ENCODE peak calls at places on chromosome 5, in eight cellular contexts. One of them, this sample, is unnamed.

GRCh38 chr5:178519155-178519554 is 71.0 kb downstream of the COL23A1 start:
- DNase-seq in glutamatergic neuron: no peak
- DNase-seq in bronchial epithelial cell: no peak
- DNase-seq in lower leg skin: no peak
- DNase-seq in HCT116: no peak
- DNase-seq in lower lobe of right lung: no peak
- DNase-seq in brain microvascular endothelial cell: no peak
- DNase-seq in mucosa of descending colon: no peak
- DNase-seq in this sample: no peak

GRCh38 chr5:71832812-71833456 is 113.9 kb downstream of the CARTPT start:
- DNase-seq in mucosa of descending colon: no peak
- DNase-seq in lower leg skin: no peak
- DNase-seq in HCT116: no peak
- DNase-seq in bronchial epithelial cell: peak
- DNase-seq in glutamatergic neuron: no peak
- DNase-seq in brain microvascular endothelial cell: no peak
- DNase-seq in lower lobe of right lung: no peak
- DNase-seq in this sample: no peak

GRCh38 chr5:79023323-79023722 is 38.2 kb upstream of the ARSB start:
- DNase-seq in lower lobe of right lung: no peak
- DNase-seq in lower leg skin: no peak
- DNase-seq in bronchial epithelial cell: no peak
- DNase-seq in mucosa of descending colon: no peak
- DNase-seq in brain microvascular endothelial cell: no peak
- DNase-seq in glutamatergic neuron: no peak
- DNase-seq in HCT116: no peak
- DNase-seq in this sample: no peak

GRCh38 chr5:68591850-68592249 is 376.3 kb downstream of the PIK3R1 start:
- DNase-seq in HCT116: no peak
- DNase-seq in lower leg skin: no peak
- DNase-seq in bronchial epithelial cell: no peak
- DNase-seq in mucosa of descending colon: no peak
- DNase-seq in brain microvascular endothelial cell: no peak
- DNase-seq in glutamatergic neuron: no peak
- DNase-seq in lower lobe of right lung: no peak
- DNase-seq in this sample: no peak

GRCh38 chr5:87004101-87004500 is 263.6 kb upstream of the RASA1 start:
- DNase-seq in lower leg skin: no peak
- DNase-seq in bronchial epithelial cell: peak
- DNase-seq in HCT116: no peak
- DNase-seq in mucosa of descending colon: no peak
- DNase-seq in lower lobe of right lung: no peak
- DNase-seq in brain microvascular endothelial cell: no peak
- DNase-seq in glutamatergic neuron: no peak
- DNase-seq in this sample: no peak

GRCh38 chr5:149776376-149777305 is 46.5 kb downstream of the PPARGC1B start:
- DNase-seq in lower lobe of right lung: no peak
- DNase-seq in glutamatergic neuron: no peak
- DNase-seq in HCT116: no peak
- DNase-seq in brain microvascular endothelial cell: no peak
- DNase-seq in bronchial epithelial cell: peak
- DNase-seq in lower leg skin: no peak
- DNase-seq in mucosa of descending colon: peak
- DNase-seq in this sample: no peak

GRCh38 chr5:34919077-34919476 is 3.6 kb downstream of the BRIX1 start:
- DNase-seq in bronchial epithelial cell: no peak
- DNase-seq in lower lobe of right lung: no peak
- DNase-seq in lower leg skin: no peak
- DNase-seq in brain microvascular endothelial cell: no peak
- DNase-seq in HCT116: no peak
- DNase-seq in mucosa of descending colon: no peak
- DNase-seq in glutamatergic neuron: no peak
- DNase-seq in this sample: no peak

GRCh38 chr5:55234171-55234700 is 828 bp upstream of the CCNO start:
- DNase-seq in lower leg skin: no peak
- DNase-seq in mucosa of descending colon: peak
- DNase-seq in HCT116: peak
- DNase-seq in lower lobe of right lung: no peak
- DNase-seq in bronchial epithelial cell: peak
- DNase-seq in glutamatergic neuron: peak
- DNase-seq in brain microvascular endothelial cell: peak
- DNase-seq in this sample: peak

GRCh38 chr5:139847790-139848507 is 52.3 kb downstream of the PSD2 start:
- DNase-seq in glutamatergic neuron: peak
- DNase-seq in mucosa of descending colon: peak
- DNase-seq in HCT116: no peak
- DNase-seq in brain microvascular endothelial cell: peak
- DNase-seq in lower lobe of right lung: peak
- DNase-seq in lower leg skin: no peak
- DNase-seq in bronchial epithelial cell: peak
- DNase-seq in this sample: peak

GRCh38 chr5:151158287-151158661 is 695 bp upstream of the ANXA6 start:
- DNase-seq in brain microvascular endothelial cell: peak
- DNase-seq in HCT116: peak
- DNase-seq in lower lobe of right lung: no peak
- DNase-seq in bronchial epithelial cell: no peak
- DNase-seq in lower leg skin: no peak
- DNase-seq in glutamatergic neuron: no peak
- DNase-seq in mucosa of descending colon: no peak
- DNase-seq in this sample: no peak

GRCh38 chr5:112996830-112997374 is 20.3 kb downstream of the DCP2 start:
- DNase-seq in bronchial epithelial cell: no peak
- DNase-seq in brain microvascular endothelial cell: no peak
- DNase-seq in lower lobe of right lung: no peak
- DNase-seq in lower leg skin: no peak
- DNase-seq in mucosa of descending colon: no peak
- DNase-seq in HCT116: no peak
- DNase-seq in glutamatergic neuron: no peak
- DNase-seq in this sample: no peak

GRCh38 chr5:62432618-62433064 is 20.1 kb downstream of the IPO11 start:
- DNase-seq in HCT116: no peak
- DNase-seq in mucosa of descending colon: no peak
- DNase-seq in brain microvascular endothelial cell: no peak
- DNase-seq in glutamatergic neuron: no peak
- DNase-seq in lower leg skin: no peak
- DNase-seq in bronchial epithelial cell: no peak
- DNase-seq in lower lobe of right lung: no peak
- DNase-seq in this sample: no peak

GRCh38 chr5:113748403-113748802 is 234.9 kb downstream of the YTHDC2 start:
- DNase-seq in brain microvascular endothelial cell: no peak
- DNase-seq in lower lobe of right lung: no peak
- DNase-seq in glutamatergic neuron: no peak
- DNase-seq in bronchial epithelial cell: peak
- DNase-seq in lower leg skin: no peak
- DNase-seq in HCT116: no peak
- DNase-seq in mucosa of descending colon: no peak
- DNase-seq in this sample: no peak

GRCh38 chr5:60457256-60457655 is 242.7 kb downstream of the DEPDC1B start:
- DNase-seq in bronchial epithelial cell: no peak
- DNase-seq in lower leg skin: no peak
- DNase-seq in glutamatergic neuron: no peak
- DNase-seq in lower lobe of right lung: no peak
- DNase-seq in HCT116: no peak
- DNase-seq in brain microvascular endothelial cell: no peak
- DNase-seq in mucosa of descending colon: no peak
- DNase-seq in this sample: no peak

GRCh38 chr5:143634689-143635088 is 177.3 kb upstream of the HMHB1 start:
- DNase-seq in glutamatergic neuron: no peak
- DNase-seq in mucosa of descending colon: no peak
- DNase-seq in lower leg skin: no peak
- DNase-seq in lower lobe of right lung: no peak
- DNase-seq in HCT116: no peak
- DNase-seq in bronchial epithelial cell: peak
- DNase-seq in brain microvascular endothelial cell: no peak
- DNase-seq in this sample: no peak

GRCh38 chr5:157827429-157827828 is 31.5 kb downstream of the CLINT1 start:
- DNase-seq in lower lobe of right lung: no peak
- DNase-seq in bronchial epithelial cell: no peak
- DNase-seq in mucosa of descending colon: no peak
- DNase-seq in brain microvascular endothelial cell: no peak
- DNase-seq in HCT116: no peak
- DNase-seq in lower leg skin: no peak
- DNase-seq in glutamatergic neuron: no peak
- DNase-seq in this sample: no peak

GRCh38 chr5:181189363-181189961 is 15.5 kb downstream of the TRIM7 start:
- DNase-seq in glutamatergic neuron: peak
- DNase-seq in brain microvascular endothelial cell: no peak
- DNase-seq in mucosa of descending colon: peak
- DNase-seq in HCT116: no peak
- DNase-seq in bronchial epithelial cell: no peak
- DNase-seq in lower leg skin: no peak
- DNase-seq in lower lobe of right lung: no peak
- DNase-seq in this sample: no peak

GRCh38 chr5:170497311-170498038 is 6.3 kb upstream of the KCNIP1 start:
- DNase-seq in lower lobe of right lung: no peak
- DNase-seq in HCT116: no peak
- DNase-seq in bronchial epithelial cell: no peak
- DNase-seq in brain microvascular endothelial cell: peak
- DNase-seq in mucosa of descending colon: no peak
- DNase-seq in glutamatergic neuron: no peak
- DNase-seq in lower leg skin: no peak
- DNase-seq in this sample: no peak

GRCh38 chr5:92371889-92372235 is 988.7 kb upstream of the ARRDC3 start:
- DNase-seq in lower lobe of right lung: no peak
- DNase-seq in glutamatergic neuron: no peak
- DNase-seq in mucosa of descending colon: no peak
- DNase-seq in brain microvascular endothelial cell: peak
- DNase-seq in bronchial epithelial cell: peak
- DNase-seq in lower leg skin: no peak
- DNase-seq in HCT116: no peak
- DNase-seq in this sample: peak

GRCh38 chr5:133295520-133295919 is 243.7 kb downstream of the HSPA4 start:
- DNase-seq in bronchial epithelial cell: no peak
- DNase-seq in HCT116: no peak
- DNase-seq in brain microvascular endothelial cell: peak
- DNase-seq in mucosa of descending colon: no peak
- DNase-seq in glutamatergic neuron: no peak
- DNase-seq in lower leg skin: no peak
- DNase-seq in lower lobe of right lung: no peak
- DNase-seq in this sample: no peak

GRCh38 chr5:146040559-146040958 is 64.8 kb downstream of the PLAC8L1 start:
- DNase-seq in lower lobe of right lung: no peak
- DNase-seq in brain microvascular endothelial cell: no peak
- DNase-seq in lower leg skin: no peak
- DNase-seq in HCT116: no peak
- DNase-seq in mucosa of descending colon: peak
- DNase-seq in bronchial epithelial cell: no peak
- DNase-seq in glutamatergic neuron: no peak
- DNase-seq in this sample: no peak

GRCh38 chr5:124651663-124652513 is 94.6 kb downstream of the ZNF608 start:
- DNase-seq in brain microvascular endothelial cell: peak
- DNase-seq in HCT116: no peak
- DNase-seq in lower leg skin: peak
- DNase-seq in glutamatergic neuron: peak
- DNase-seq in lower lobe of right lung: peak
- DNase-seq in bronchial epithelial cell: peak
- DNase-seq in mucosa of descending colon: peak
- DNase-seq in this sample: peak

GRCh38 chr5:132215329-132215728 is 12.3 kb downstream of the P4HA2 start:
- DNase-seq in HCT116: no peak
- DNase-seq in glutamatergic neuron: no peak
- DNase-seq in mucosa of descending colon: peak
- DNase-seq in bronchial epithelial cell: peak
- DNase-seq in brain microvascular endothelial cell: peak
- DNase-seq in lower lobe of right lung: peak
- DNase-seq in lower leg skin: peak
- DNase-seq in this sample: peak

GRCh38 chr5:127280494-127281220 is 9.9 kb upstream of the MEGF10 start:
- DNase-seq in bronchial epithelial cell: no peak
- DNase-seq in brain microvascular endothelial cell: no peak
- DNase-seq in lower leg skin: no peak
- DNase-seq in lower lobe of right lung: no peak
- DNase-seq in mucosa of descending colon: no peak
- DNase-seq in glutamatergic neuron: no peak
- DNase-seq in HCT116: no peak
- DNase-seq in this sample: no peak
- TF ChIP-seq CTCF in bronchial epithelial cell: no peak
- TF ChIP-seq CTCF in brain microvascular endothelial cell: peak
- TF ChIP-seq CTCF in lower leg skin: no peak
- TF ChIP-seq CTCF in lower lobe of right lung: no peak
- TF ChIP-seq CTCF in mucosa of descending colon: no peak
- TF ChIP-seq CTCF in glutamatergic neuron: no peak
- TF ChIP-seq CTCF in HCT116: no peak
- TF ChIP-seq CTCF in this sample: no peak

DNA sequence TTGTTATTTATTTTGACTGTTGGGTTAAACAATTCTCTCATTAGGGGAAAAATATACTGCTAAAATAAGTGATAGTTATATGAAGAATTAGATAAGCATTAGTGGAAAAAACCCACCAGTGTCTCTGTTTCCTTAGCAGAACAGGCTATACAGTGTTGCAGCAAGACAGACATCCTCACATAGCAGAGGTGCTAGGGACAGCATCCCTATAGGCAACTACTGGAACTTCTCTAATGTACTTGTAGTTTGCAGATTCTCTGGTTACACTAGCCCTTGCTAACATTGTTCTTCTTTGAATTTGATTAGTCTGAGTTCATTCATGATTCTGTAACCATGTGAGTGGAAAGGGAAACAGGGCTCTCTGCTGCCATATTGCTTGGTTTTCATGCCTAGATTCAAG is 661.8 kb upstream of the RGMB start:
- DNase-seq in lower leg skin: no peak
- DNase-seq in lower lobe of right lung: no peak
- DNase-seq in HCT116: no peak
- DNase-seq in mucosa of descending colon: no peak
- DNase-seq in brain microvascular endothelial cell: peak
- DNase-seq in bronchial epithelial cell: no peak
- DNase-seq in glutamatergic neuron: no peak
- DNase-seq in this sample: no peak
- TF ChIP-seq CTCF in lower leg skin: no peak
- TF ChIP-seq CTCF in lower lobe of right lung: no peak
- TF ChIP-seq CTCF in HCT116: peak
- TF ChIP-seq CTCF in mucosa of descending colon: no peak
- TF ChIP-seq CTCF in brain microvascular endothelial cell: peak
- TF ChIP-seq CTCF in bronchial epithelial cell: peak
- TF ChIP-seq CTCF in glutamatergic neuron: peak
- TF ChIP-seq CTCF in this sample: no peak

GRCh38 chr5:135191084-135191826 is 157.2 kb upstream of the PITX1 start:
- DNase-seq in lower lobe of right lung: peak
- DNase-seq in bronchial epithelial cell: peak
- DNase-seq in lower leg skin: peak
- DNase-seq in brain microvascular endothelial cell: peak
- DNase-seq in glutamatergic neuron: peak
- DNase-seq in mucosa of descending colon: peak
- DNase-seq in HCT116: peak
- DNase-seq in this sample: peak
- TF ChIP-seq CTCF in lower lobe of right lung: peak
- TF ChIP-seq CTCF in bronchial epithelial cell: peak
- TF ChIP-seq CTCF in lower leg skin: no peak
- TF ChIP-seq CTCF in brain microvascular endothelial cell: peak
- TF ChIP-seq CTCF in glutamatergic neuron: peak
- TF ChIP-seq CTCF in mucosa of descending colon: peak
- TF ChIP-seq CTCF in HCT116: peak
- TF ChIP-seq CTCF in this sample: peak

DNA sequence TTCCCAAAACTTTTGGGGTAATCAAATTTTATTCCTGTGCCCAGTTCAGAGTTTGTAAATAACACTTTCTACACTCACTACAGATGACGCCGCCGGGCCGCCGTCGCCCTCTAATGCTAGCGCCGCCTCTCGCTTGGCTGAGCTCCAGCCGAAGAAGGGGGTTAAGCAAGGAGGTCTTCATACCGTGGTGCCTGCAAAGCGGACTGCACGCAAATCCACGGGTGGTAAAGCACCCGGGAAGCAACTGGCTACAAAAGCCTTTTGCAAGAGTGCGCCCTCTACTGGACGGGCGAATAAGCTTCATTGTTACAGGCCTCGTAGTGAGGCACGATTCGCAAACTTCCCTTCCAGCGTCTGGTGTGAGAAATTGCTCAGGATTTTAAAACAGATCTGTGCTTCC is 280.4 kb downstream of the MEF2C start:
- DNase-seq in brain microvascular endothelial cell: no peak
- DNase-seq in mucosa of descending colon: peak
- DNase-seq in glutamatergic neuron: no peak
- DNase-seq in lower leg skin: no peak
- DNase-seq in HCT116: peak
- DNase-seq in lower lobe of right lung: no peak
- DNase-seq in bronchial epithelial cell: no peak
- DNase-seq in this sample: peak
- TF ChIP-seq CTCF in brain microvascular endothelial cell: peak
- TF ChIP-seq CTCF in mucosa of descending colon: no peak
- TF ChIP-seq CTCF in glutamatergic neuron: peak
- TF ChIP-seq CTCF in lower leg skin: no peak
- TF ChIP-seq CTCF in HCT116: peak
- TF ChIP-seq CTCF in lower lobe of right lung: peak
- TF ChIP-seq CTCF in bronchial epithelial cell: peak
- TF ChIP-seq CTCF in this sample: peak

This sample was measured in Calu3.